ENCODE peak calls at places on chromosome 9, in nine cellular contexts. B, H, C, M, G, D, I, Z and K are unnamed samples.

GRCh38 chr9:107358867-107359440 is 75.9 kb downstream of the RAD23B start:
- DNase-seq in B (no peak), H (no peak), C (no peak), M (no peak), G (no peak), D (no peak), I (no peak), Z (no peak), K (no peak)

GRCh38 chr9:119195521-119195920 is 173.7 kb downstream of the BRINP1 start:
- DNase-seq in B (no peak), H (no peak), C (no peak), M (no peak), G (no peak), D (no peak), I (no peak), Z (no peak), K (no peak)

GRCh38 chr9:72856985-72857631 is 95.7 kb downstream of the ALDH1A1 start:
- DNase-seq in B (peak), H (no peak), C (no peak), M (peak), G (no peak), D (peak), I (no peak), Z (peak), K (no peak)

GRCh38 chr9:133171161-133171955 is 7.6 kb upstream of the GBGT1 start:
- DNase-seq in B (no peak), H (no peak), C (no peak), M (no peak), G (no peak), D (no peak), I (no peak), Z (no peak), K (no peak)

GRCh38 chr9:127968046-127968445 is 12.7 kb downstream of the EEIG1 start:
- DNase-seq in B (peak), H (no peak), C (no peak), M (no peak), G (peak), D (peak), I (no peak), Z (peak), K (no peak)

GRCh38 chr9:123548749-123549545 is 192.9 kb downstream of the CRB2 start:
- DNase-seq in B (no peak), H (no peak), C (no peak), M (no peak), G (peak), D (no peak), I (no peak), Z (no peak), K (peak)

GRCh38 chr9:70566066-70566465 is 151.6 kb upstream of the KLF9 start:
- DNase-seq in B (no peak), H (no peak), C (no peak), M (no peak), G (no peak), D (no peak), I (no peak), Z (no peak), K (no peak)

GRCh38 chr9:78439866-78440830 is 143.2 kb downstream of the PSAT1 start:
- DNase-seq in B (no peak), H (no peak), C (no peak), M (no peak), G (no peak), D (no peak), I (no peak), Z (no peak), K (no peak)

GRCh38 chr9:98810106-98810840 is 2.8 kb downstream of the GALNT12 start:
- DNase-seq in B (no peak), H (no peak), C (no peak), M (no peak), G (no peak), D (no peak), I (no peak), Z (no peak), K (no peak)

GRCh38 chr9:126965541-126966428 is 51.2 kb downstream of the RALGPS1 start:
- DNase-seq in B (peak), H (peak), C (peak), M (peak), G (peak), D (peak), I (peak), Z (peak), K (peak)